ENCODE peak calls at places on chromosomes 6 and 20, in six cellular contexts. R is right lobe of liver, L is stomach, B is adrenal gland, J is endothelial cell of umbilical vein, F is heart left ventricle. T is an unnamed sample.

GRCh38 chr6:26475823-26476729 is 18.3 kb downstream of the BTN2A1 start:
- DNase-seq in F (no peak), B (no peak), R (no peak), J (no peak), L (no peak), T (no peak)

GRCh38 chr20:4966826-4967751 is 34.2 kb downstream of the SLC23A2 start:
- DNase-seq in J (peak), B (no peak), R (no peak), L (no peak), F (no peak), T (no peak)

GRCh38 chr6:52571099-52571755 is 5.6 kb downstream of the TRAM2 start:
- DNase-seq in R (no peak), B (no peak), L (no peak), F (no peak), J (peak), T (no peak)

GRCh38 chr6:88910922-88911778 is 52.3 kb downstream of the RNGTT start:
- DNase-seq in L (no peak), R (no peak), J (peak), B (no peak), F (no peak), T (no peak)

GRCh38 chr20:48904566-48905321 is 16.8 kb upstream of the ARFGEF2 start:
- DNase-seq in F (no peak), B (peak), R (no peak), J (peak), L (peak), T (no peak)

GRCh38 chr6:155254139-155254538 is 9.7 kb upstream of the CLDN20 start:
- DNase-seq in R (no peak), F (no peak), L (no peak), J (no peak), B (no peak), T (no peak)

GRCh38 chr6:89895273-89895874 is 1.1 kb downstream of the GJA10 start:
- DNase-seq in J (peak), F (no peak), B (peak), R (no peak), L (no peak), T (no peak)

GRCh38 chr6:17410281-17410680 is 16.9 kb downstream of the CAP2 start:
- DNase-seq in F (no peak), L (no peak), R (no peak), J (no peak), B (no peak), T (no peak)

GRCh38 chr6:169997930-169998218 is 246.5 kb downstream of the ERMARD start:
- DNase-seq in L (no peak), R (no peak), B (no peak), F (peak), J (no peak), T (no peak)

GRCh38 chr20:5364997-5365597 is 48.3 kb upstream of the PROKR2 start:
- DNase-seq in B (no peak), F (no peak), R (no peak), L (no peak), J (no peak), T (no peak)

DNA sequence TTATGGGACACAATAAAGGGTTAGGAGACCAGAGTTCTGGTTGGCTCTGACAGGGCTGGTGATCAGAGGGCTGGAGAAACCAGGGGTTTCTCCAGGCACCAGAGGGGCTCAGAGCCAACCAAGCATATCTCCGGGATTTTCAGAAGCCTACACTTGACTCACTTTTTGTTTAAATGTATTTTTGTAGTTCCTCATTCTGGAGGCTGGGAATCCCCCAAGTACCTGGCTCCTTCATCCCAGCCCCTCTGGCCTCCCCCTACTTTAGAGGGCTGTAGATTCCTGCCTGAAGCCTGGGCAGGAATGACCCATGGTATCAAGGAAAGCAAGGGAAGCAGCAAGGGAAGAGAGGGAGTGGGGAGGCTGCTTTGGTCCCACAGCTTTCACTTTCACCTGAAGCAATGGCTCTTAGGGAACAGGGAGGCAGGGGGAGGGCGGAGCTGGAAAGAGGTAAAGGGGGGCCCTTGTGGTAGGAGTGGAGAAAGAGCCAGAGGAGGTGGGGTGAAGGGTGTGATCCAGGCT is 973 bp downstream of the CD40 start:
- DNase-seq in B (no peak), J (peak), L (peak), R (peak), F (no peak), T (no peak)
- TF ChIP-seq POLR2A in B (no peak), J (no peak), L (no peak), R (no peak), F (no peak), T (no peak)

GRCh38 chr6:137166247-137167098 is 7.0 kb downstream of the IL22RA2 start:
- DNase-seq in L (no peak), R (no peak), B (no peak), F (no peak), J (no peak), T (no peak)
- H3K27ac ChIP-seq in L (no peak), R (no peak), B (no peak), F (no peak), J (no peak), T (no peak)

GRCh38 chr6:6749791-6750434 is 161.4 kb downstream of the LY86 start:
- DNase-seq in B (peak), J (peak), F (peak), R (no peak), L (peak), T (no peak)
- H3K4me3 ChIP-seq in B (no peak), J (no peak), F (no peak), R (no peak), L (no peak), T (no peak)

GRCh38 chr6:36195471-36196048 is 984 bp upstream of the BRPF3 start:
- DNase-seq in J (peak), B (no peak), R (no peak), F (no peak), L (no peak), T (no peak)

GRCh38 chr6:36197739-36198221 is 1.2 kb downstream of the BRPF3 start:
- DNase-seq in J (peak), R (peak), L (no peak), B (peak), F (no peak), T (no peak)

GRCh38 chr6:36198986-36199385 is 2.4 kb downstream of the BRPF3 start:
- DNase-seq in L (no peak), F (no peak), R (no peak), B (no peak), J (no peak), T (no peak)

GRCh38 chr6:36196880-36197548 is 470 bp downstream of the BRPF3 start:
- DNase-seq in F (peak), R (peak), B (peak), J (peak), L (peak), T (peak)

GRCh38 chr6:36196049-36196879 is at the start of gene BRPF3:
- DNase-seq in R (peak), F (peak), L (peak), J (peak), B (peak), T (peak)
- TF ChIP-seq POLR2A in R (peak), F (no peak), L (no peak), J (no peak), B (peak), T (no peak)

GRCh38 chr20:634526-634925 is 18.5 kb downstream of the SRXN1 start:
- DNase-seq in B (no peak), F (no peak), L (no peak), R (no peak), J (no peak), T (no peak)
- H3K27ac ChIP-seq in B (no peak), F (no peak), L (no peak), R (no peak), J (no peak), T (no peak)

GRCh38 chr6:10534418-10534760 is 13.2 kb downstream of the GCNT2 start:
- DNase-seq in L (no peak), R (no peak), F (no peak), J (no peak), B (no peak), T (no peak)

GRCh38 chr6:10531942-10532341 is 10.8 kb downstream of the GCNT2 start:
- DNase-seq in L (no peak), F (no peak), J (peak), R (no peak), B (no peak), T (no peak)

GRCh38 chr6:10535198-10535597 is 14.0 kb downstream of the GCNT2 start:
- DNase-seq in R (no peak), B (no peak), J (no peak), L (no peak), F (no peak), T (no peak)

GRCh38 chr6:10531513-10531912 is 10.4 kb downstream of the GCNT2 start:
- DNase-seq in L (no peak), J (no peak), B (no peak), R (no peak), F (no peak), T (no peak)

DNA sequence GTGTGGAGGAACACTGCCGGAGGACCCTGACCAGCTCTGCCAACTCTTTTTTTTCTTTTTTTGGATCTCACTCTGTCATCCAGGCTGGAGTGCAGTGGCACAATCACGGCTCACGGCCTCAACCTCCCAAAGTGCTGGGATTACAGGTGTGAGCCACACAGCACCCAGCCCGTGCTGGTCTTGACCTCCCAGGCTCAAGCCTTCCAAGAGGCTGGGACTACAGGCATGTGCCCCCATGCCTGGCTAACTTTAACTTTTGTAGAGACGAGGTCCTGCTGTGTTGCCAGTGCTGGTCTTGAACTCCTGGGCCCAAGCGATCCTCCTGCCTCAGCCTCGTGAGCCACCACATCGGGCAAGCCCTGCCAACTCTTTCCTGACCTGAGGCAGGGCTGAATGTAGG is 11.2 kb downstream of the GCNT2 start:
- DNase-seq in L (no peak), F (no peak), B (no peak), J (no peak), R (no peak), T (no peak)
- H3K4me3 ChIP-seq in L (peak), F (peak), B (no peak), J (no peak), R (no peak), T (no peak)

GRCh38 chr6:105990151-105990550 is 96.0 kb upstream of the PRDM1 start:
- DNase-seq in J (no peak), R (no peak), L (no peak), B (no peak), F (no peak), T (no peak)

GRCh38 chr6:105991561-105992314 is 94.4 kb upstream of the PRDM1 start:
- DNase-seq in J (peak), F (no peak), L (peak), R (peak), B (no peak), T (no peak)

GRCh38 chr6:105993341-105993740 is 92.8 kb upstream of the PRDM1 start:
- DNase-seq in B (no peak), F (no peak), R (no peak), J (peak), L (no peak), T (no peak)

GRCh38 chr6:105993769-105994521 is 92.2 kb upstream of the PRDM1 start:
- DNase-seq in R (peak), F (peak), L (no peak), B (no peak), J (peak), T (no peak)

GRCh38 chr6:105992315-105992961 is 93.7 kb upstream of the PRDM1 start:
- DNase-seq in B (peak), F (peak), L (peak), J (peak), R (peak), T (peak)
- TF ChIP-seq POLR2A in B (no peak), F (no peak), L (no peak), J (no peak), R (no peak), T (no peak)

DNA sequence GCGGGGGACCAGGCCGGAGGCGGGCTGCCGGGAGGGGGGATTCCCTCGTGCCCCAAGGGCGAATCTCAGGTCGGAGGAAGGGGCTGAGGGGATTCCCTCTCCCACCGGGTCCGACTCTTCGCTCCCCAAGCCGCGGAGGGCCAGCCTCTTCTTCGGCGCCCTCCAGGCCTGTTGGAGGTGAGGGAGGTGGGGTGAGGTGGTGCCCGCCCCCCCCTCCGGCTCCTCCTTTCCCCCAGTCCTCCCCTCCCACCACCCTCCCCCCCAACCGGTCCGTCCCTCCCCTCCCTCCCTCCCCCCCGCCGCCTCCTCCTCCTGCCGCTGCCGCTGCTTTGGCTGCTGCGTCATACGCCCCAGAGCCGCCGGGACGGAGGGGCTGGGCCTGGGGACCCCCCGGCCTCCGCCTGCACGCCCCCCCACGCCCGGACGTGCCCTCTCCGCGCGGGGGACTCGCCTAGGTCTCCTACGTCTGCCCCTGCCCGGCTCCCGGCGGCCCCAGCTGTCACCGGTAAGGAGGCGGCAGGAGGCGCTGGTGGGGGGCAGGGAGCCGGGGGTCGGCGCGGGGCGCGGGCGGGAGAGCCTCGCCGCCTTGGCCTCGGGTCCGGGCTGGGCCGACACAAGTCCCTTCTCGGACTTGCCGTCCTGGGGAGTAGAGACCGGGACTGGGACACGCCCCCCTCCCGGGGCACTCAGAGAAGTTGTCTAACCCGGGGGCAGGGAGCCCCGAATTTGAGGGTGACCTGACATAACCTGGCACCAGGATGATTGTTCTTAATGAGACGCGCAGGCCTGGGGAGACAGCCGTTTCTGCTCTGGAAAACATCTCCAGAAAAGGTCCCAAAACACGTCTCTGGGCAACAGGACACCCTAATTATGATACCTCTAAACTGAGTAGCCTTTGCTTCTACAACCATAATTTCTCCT is at the start of gene PHF1:
- DNase-seq in R (no peak), B (no peak), J (peak), F (peak), L (peak), T (no peak)
- H3K27ac ChIP-seq in R (peak), B (peak), J (peak), F (peak), L (peak), T (peak)

GRCh38 chr20:44709797-44710196 is 5.4 kb upstream of the CCN5 start:
- DNase-seq in J (no peak), F (peak), R (no peak), B (no peak), L (no peak), T (no peak)
- H3K4me3 ChIP-seq in J (no peak), F (no peak), R (no peak), B (no peak), L (no peak), T (no peak)